ENCODE peak calls at places on chromosomes 5 and 9, in nine cellular contexts. One of them, this sample, is unnamed.

GRCh38 chr9:115765060-115765459 is 388.5 kb upstream of the PAPPA start:
- ATAC-seq in K562: no peak
- ATAC-seq in activated CD8-positive, alpha-beta T cell treated with anti-CD3 and anti-CD28 coated beads, Interleukin-2, amount 10 ng/mL, durations not matched to agents 7 days and 5 days: no peak
- ATAC-seq in heart left ventricle: peak; percentile 20
- ATAC-seq in Right ventricle myocardium superior: no peak
- ATAC-seq in activated naive CD4-positive, alpha-beta T cell treated with anti-CD3 and anti-CD28 coated beads, Interleukin-2, amount 50 U/mL, for 72 hours: no peak
- ATAC-seq in sciatic nerve: no peak
- ATAC-seq in lower lobe of right lung: no peak
- ATAC-seq in left ventricle myocardium superior: no peak
- ATAC-seq in this sample: no peak

GRCh38 chr9:109117856-109118801 is 1.6 kb downstream of the TMEM245 start:
- ATAC-seq in sciatic nerve: no peak
- ATAC-seq in Right ventricle myocardium superior: peak; percentile 3
- ATAC-seq in lower lobe of right lung: peak; percentile 4
- ATAC-seq in K562: peak; percentile 54
- ATAC-seq in left ventricle myocardium superior: peak; percentile 4
- ATAC-seq in activated naive CD4-positive, alpha-beta T cell treated with anti-CD3 and anti-CD28 coated beads, Interleukin-2, amount 50 U/mL, for 72 hours: peak; percentile 62
- ATAC-seq in activated CD8-positive, alpha-beta T cell treated with anti-CD3 and anti-CD28 coated beads, Interleukin-2, amount 10 ng/mL, durations not matched to agents 7 days and 5 days: peak; percentile 23
- ATAC-seq in heart left ventricle: no peak
- ATAC-seq in this sample: peak; percentile 51

GRCh38 chr9:100408541-100409175 is 18.3 kb upstream of the MSANTD3 start:
- ATAC-seq in left ventricle myocardium superior: no peak
- ATAC-seq in activated naive CD4-positive, alpha-beta T cell treated with anti-CD3 and anti-CD28 coated beads, Interleukin-2, amount 50 U/mL, for 72 hours: no peak
- ATAC-seq in activated CD8-positive, alpha-beta T cell treated with anti-CD3 and anti-CD28 coated beads, Interleukin-2, amount 10 ng/mL, durations not matched to agents 7 days and 5 days: no peak
- ATAC-seq in Right ventricle myocardium superior: no peak
- ATAC-seq in lower lobe of right lung: no peak
- ATAC-seq in K562: no peak
- ATAC-seq in heart left ventricle: no peak
- ATAC-seq in sciatic nerve: no peak
- ATAC-seq in this sample: no peak

GRCh38 chr5:139667001-139667729 is 19.0 kb downstream of the CXXC5 start:
- ATAC-seq in activated naive CD4-positive, alpha-beta T cell treated with anti-CD3 and anti-CD28 coated beads, Interleukin-2, amount 50 U/mL, for 72 hours: peak; percentile 11
- ATAC-seq in left ventricle myocardium superior: no peak
- ATAC-seq in activated CD8-positive, alpha-beta T cell treated with anti-CD3 and anti-CD28 coated beads, Interleukin-2, amount 10 ng/mL, durations not matched to agents 7 days and 5 days: peak; percentile 32
- ATAC-seq in K562: no peak
- ATAC-seq in Right ventricle myocardium superior: no peak
- ATAC-seq in sciatic nerve: no peak
- ATAC-seq in lower lobe of right lung: no peak
- ATAC-seq in heart left ventricle: no peak
- ATAC-seq in this sample: peak; percentile 2

GRCh38 chr5:6359941-6360683 is 18.2 kb downstream of the MED10 start:
- ATAC-seq in lower lobe of right lung: no peak
- ATAC-seq in sciatic nerve: no peak
- ATAC-seq in Right ventricle myocardium superior: no peak
- ATAC-seq in activated CD8-positive, alpha-beta T cell treated with anti-CD3 and anti-CD28 coated beads, Interleukin-2, amount 10 ng/mL, durations not matched to agents 7 days and 5 days: peak; percentile 93
- ATAC-seq in heart left ventricle: no peak
- ATAC-seq in K562: peak; percentile 47
- ATAC-seq in left ventricle myocardium superior: no peak
- ATAC-seq in activated naive CD4-positive, alpha-beta T cell treated with anti-CD3 and anti-CD28 coated beads, Interleukin-2, amount 50 U/mL, for 72 hours: peak; percentile 70
- ATAC-seq in this sample: no peak

GRCh38 chr5:145712245-145712644 is 122.9 kb downstream of the PRELID2 start:
- ATAC-seq in Right ventricle myocardium superior: no peak
- ATAC-seq in activated naive CD4-positive, alpha-beta T cell treated with anti-CD3 and anti-CD28 coated beads, Interleukin-2, amount 50 U/mL, for 72 hours: no peak
- ATAC-seq in heart left ventricle: no peak
- ATAC-seq in left ventricle myocardium superior: no peak
- ATAC-seq in activated CD8-positive, alpha-beta T cell treated with anti-CD3 and anti-CD28 coated beads, Interleukin-2, amount 10 ng/mL, durations not matched to agents 7 days and 5 days: no peak
- ATAC-seq in sciatic nerve: no peak
- ATAC-seq in K562: no peak
- ATAC-seq in lower lobe of right lung: no peak
- ATAC-seq in this sample: no peak

GRCh38 chr5:94646758-94647157 is 28.3 kb downstream of the SLF1 start:
- ATAC-seq in activated naive CD4-positive, alpha-beta T cell treated with anti-CD3 and anti-CD28 coated beads, Interleukin-2, amount 50 U/mL, for 72 hours: no peak
- ATAC-seq in sciatic nerve: no peak
- ATAC-seq in heart left ventricle: no peak
- ATAC-seq in Right ventricle myocardium superior: no peak
- ATAC-seq in lower lobe of right lung: no peak
- ATAC-seq in left ventricle myocardium superior: no peak
- ATAC-seq in activated CD8-positive, alpha-beta T cell treated with anti-CD3 and anti-CD28 coated beads, Interleukin-2, amount 10 ng/mL, durations not matched to agents 7 days and 5 days: no peak
- ATAC-seq in K562: no peak
- ATAC-seq in this sample: no peak

GRCh38 chr9:82601272-82601835 is 461.6 kb downstream of the RASEF start:
- ATAC-seq in activated naive CD4-positive, alpha-beta T cell treated with anti-CD3 and anti-CD28 coated beads, Interleukin-2, amount 50 U/mL, for 72 hours: no peak
- ATAC-seq in left ventricle myocardium superior: peak; percentile 71
- ATAC-seq in activated CD8-positive, alpha-beta T cell treated with anti-CD3 and anti-CD28 coated beads, Interleukin-2, amount 10 ng/mL, durations not matched to agents 7 days and 5 days: no peak
- ATAC-seq in heart left ventricle: peak; percentile 62
- ATAC-seq in lower lobe of right lung: no peak
- ATAC-seq in Right ventricle myocardium superior: peak; percentile 51
- ATAC-seq in K562: no peak
- ATAC-seq in sciatic nerve: peak; percentile 63
- ATAC-seq in this sample: peak; percentile 93

GRCh38 chr5:127988149-127988755 is 95.3 kb upstream of the SLC12A2 start:
- ATAC-seq in heart left ventricle: no peak
- ATAC-seq in sciatic nerve: no peak
- ATAC-seq in Right ventricle myocardium superior: no peak
- ATAC-seq in left ventricle myocardium superior: no peak
- ATAC-seq in activated naive CD4-positive, alpha-beta T cell treated with anti-CD3 and anti-CD28 coated beads, Interleukin-2, amount 50 U/mL, for 72 hours: no peak
- ATAC-seq in activated CD8-positive, alpha-beta T cell treated with anti-CD3 and anti-CD28 coated beads, Interleukin-2, amount 10 ng/mL, durations not matched to agents 7 days and 5 days: no peak
- ATAC-seq in lower lobe of right lung: no peak
- ATAC-seq in K562: peak; percentile 28
- ATAC-seq in this sample: peak; percentile 92

GRCh38 chr9:86921141-86921868 is 26.0 kb downstream of the GAS1 start:
- ATAC-seq in heart left ventricle: no peak
- ATAC-seq in activated naive CD4-positive, alpha-beta T cell treated with anti-CD3 and anti-CD28 coated beads, Interleukin-2, amount 50 U/mL, for 72 hours: no peak
- ATAC-seq in K562: no peak
- ATAC-seq in left ventricle myocardium superior: peak; percentile 55
- ATAC-seq in sciatic nerve: no peak
- ATAC-seq in activated CD8-positive, alpha-beta T cell treated with anti-CD3 and anti-CD28 coated beads, Interleukin-2, amount 10 ng/mL, durations not matched to agents 7 days and 5 days: no peak
- ATAC-seq in lower lobe of right lung: no peak
- ATAC-seq in Right ventricle myocardium superior: peak; percentile 64
- ATAC-seq in this sample: no peak

GRCh38 chr9:125639057-125639456 is 68.0 kb downstream of the MAPKAP1 start:
- ATAC-seq in activated CD8-positive, alpha-beta T cell treated with anti-CD3 and anti-CD28 coated beads, Interleukin-2, amount 10 ng/mL, durations not matched to agents 7 days and 5 days: no peak
- ATAC-seq in K562: no peak
- ATAC-seq in activated naive CD4-positive, alpha-beta T cell treated with anti-CD3 and anti-CD28 coated beads, Interleukin-2, amount 50 U/mL, for 72 hours: no peak
- ATAC-seq in Right ventricle myocardium superior: no peak
- ATAC-seq in left ventricle myocardium superior: no peak
- ATAC-seq in lower lobe of right lung: peak; percentile 37
- ATAC-seq in heart left ventricle: no peak
- ATAC-seq in sciatic nerve: no peak
- ATAC-seq in this sample: no peak

GRCh38 chr5:66337827-66338226 is 193.7 kb downstream of the SREK1 start:
- ATAC-seq in activated CD8-positive, alpha-beta T cell treated with anti-CD3 and anti-CD28 coated beads, Interleukin-2, amount 10 ng/mL, durations not matched to agents 7 days and 5 days: no peak
- ATAC-seq in heart left ventricle: peak; percentile 22
- ATAC-seq in lower lobe of right lung: no peak
- ATAC-seq in sciatic nerve: no peak
- ATAC-seq in Right ventricle myocardium superior: no peak
- ATAC-seq in activated naive CD4-positive, alpha-beta T cell treated with anti-CD3 and anti-CD28 coated beads, Interleukin-2, amount 50 U/mL, for 72 hours: no peak
- ATAC-seq in K562: no peak
- ATAC-seq in left ventricle myocardium superior: no peak
- ATAC-seq in this sample: no peak

GRCh38 chr5:107593009-107593408 is 77.7 kb downstream of the EFNA5 start:
- ATAC-seq in sciatic nerve: no peak
- ATAC-seq in activated naive CD4-positive, alpha-beta T cell treated with anti-CD3 and anti-CD28 coated beads, Interleukin-2, amount 50 U/mL, for 72 hours: no peak
- ATAC-seq in left ventricle myocardium superior: peak; percentile 38
- ATAC-seq in K562: no peak
- ATAC-seq in heart left ventricle: peak; percentile 32
- ATAC-seq in activated CD8-positive, alpha-beta T cell treated with anti-CD3 and anti-CD28 coated beads, Interleukin-2, amount 10 ng/mL, durations not matched to agents 7 days and 5 days: no peak
- ATAC-seq in Right ventricle myocardium superior: peak; percentile 24
- ATAC-seq in lower lobe of right lung: no peak
- ATAC-seq in this sample: no peak

GRCh38 chr5:141597814-141598213 is 21.0 kb downstream of the DIAPH1 start:
- ATAC-seq in K562: peak; percentile 53
- ATAC-seq in sciatic nerve: no peak
- ATAC-seq in activated naive CD4-positive, alpha-beta T cell treated with anti-CD3 and anti-CD28 coated beads, Interleukin-2, amount 50 U/mL, for 72 hours: no peak
- ATAC-seq in left ventricle myocardium superior: peak; percentile 54
- ATAC-seq in lower lobe of right lung: no peak
- ATAC-seq in Right ventricle myocardium superior: peak; percentile 54
- ATAC-seq in activated CD8-positive, alpha-beta T cell treated with anti-CD3 and anti-CD28 coated beads, Interleukin-2, amount 10 ng/mL, durations not matched to agents 7 days and 5 days: no peak
- ATAC-seq in heart left ventricle: peak; percentile 36
- ATAC-seq in this sample: no peak

GRCh38 chr5:143879646-143880045 is 67.7 kb downstream of the HMHB1 start:
- ATAC-seq in lower lobe of right lung: no peak
- ATAC-seq in activated CD8-positive, alpha-beta T cell treated with anti-CD3 and anti-CD28 coated beads, Interleukin-2, amount 10 ng/mL, durations not matched to agents 7 days and 5 days: no peak
- ATAC-seq in Right ventricle myocardium superior: no peak
- ATAC-seq in heart left ventricle: no peak
- ATAC-seq in K562: no peak
- ATAC-seq in left ventricle myocardium superior: no peak
- ATAC-seq in sciatic nerve: no peak
- ATAC-seq in activated naive CD4-positive, alpha-beta T cell treated with anti-CD3 and anti-CD28 coated beads, Interleukin-2, amount 50 U/mL, for 72 hours: no peak
- ATAC-seq in this sample: no peak

GRCh38 chr5:43020294-43020711 is 19.8 kb downstream of the ANXA2R start:
- ATAC-seq in K562: no peak
- ATAC-seq in activated naive CD4-positive, alpha-beta T cell treated with anti-CD3 and anti-CD28 coated beads, Interleukin-2, amount 50 U/mL, for 72 hours: peak; percentile 13
- ATAC-seq in heart left ventricle: no peak
- ATAC-seq in Right ventricle myocardium superior: no peak
- ATAC-seq in sciatic nerve: no peak
- ATAC-seq in left ventricle myocardium superior: no peak
- ATAC-seq in activated CD8-positive, alpha-beta T cell treated with anti-CD3 and anti-CD28 coated beads, Interleukin-2, amount 10 ng/mL, durations not matched to agents 7 days and 5 days: peak; percentile 4
- ATAC-seq in lower lobe of right lung: no peak
- ATAC-seq in this sample: peak; percentile 3

GRCh38 chr9:89173072-89173471 is 5.5 kb downstream of the SHC3 start:
- ATAC-seq in activated CD8-positive, alpha-beta T cell treated with anti-CD3 and anti-CD28 coated beads, Interleukin-2, amount 10 ng/mL, durations not matched to agents 7 days and 5 days: no peak
- ATAC-seq in lower lobe of right lung: no peak
- ATAC-seq in activated naive CD4-positive, alpha-beta T cell treated with anti-CD3 and anti-CD28 coated beads, Interleukin-2, amount 50 U/mL, for 72 hours: no peak
- ATAC-seq in heart left ventricle: no peak
- ATAC-seq in K562: no peak
- ATAC-seq in sciatic nerve: no peak
- ATAC-seq in left ventricle myocardium superior: no peak
- ATAC-seq in Right ventricle myocardium superior: no peak
- ATAC-seq in this sample: no peak